ENCODE peak calls at places on chromosomes 11 and 22, in eight cellular contexts. T, P, U, S, W, L, H and D are unnamed samples. For H3K4me1, the result is how much of the 10 kb centered on the place peaks cover.

GRCh38 chr11:65169164-65169641 is 830 bp upstream of the SPDYC start:
- DNase-seq in H (no peak), T (peak), W (no peak), P (no peak), S (no peak), L (no peak), U (no peak), D (peak)

GRCh38 chr11:134640971-134641968 is 229.2 kb upstream of the B3GAT1 start:
- DNase-seq in W (no peak), L (no peak), U (no peak), P (no peak), T (no peak), H (no peak), S (no peak), D (peak)

GRCh38 chr11:128884703-128885338 is 6.3 kb upstream of the KCNJ5 start:
- DNase-seq in H (no peak), W (no peak), U (peak), S (peak), T (peak), P (peak), L (peak), D (peak)

GRCh38 chr11:34783816-34784317 is 132.3 kb downstream of the APIP start:
- DNase-seq in L (peak), P (no peak), H (no peak), T (no peak), U (peak), S (no peak), W (no peak), D (no peak)

GRCh38 chr11:128406365-128406706 is 181.0 kb downstream of the ETS1 start:
- DNase-seq in S (no peak), T (no peak), P (no peak), U (no peak), H (no peak), L (peak), W (no peak), D (peak)

GRCh38 chr11:64743591-64744543 is at the start of gene RASGRP2:
- DNase-seq in S (peak), T (no peak), P (no peak), U (peak), L (no peak), W (peak), H (peak), D (peak)

GRCh38 chr11:111046291-111046690 is 199.2 kb upstream of the POU2AF2 start:
- DNase-seq in H (no peak), S (no peak), U (no peak), T (peak), L (no peak), P (no peak), W (no peak), D (no peak)

GRCh38 chr22:49291781-49292180 is 535.9 kb downstream of the BRD1 start:
- DNase-seq in S (no peak), H (no peak), W (no peak), P (no peak), L (no peak), U (no peak), T (no peak), D (no peak)

GRCh38 chr22:46626356-46626755 is 6.2 kb downstream of the GRAMD4 start:
- DNase-seq in T (no peak), W (no peak), S (no peak), U (no peak), H (no peak), P (no peak), L (no peak), D (no peak)

GRCh38 chr22:38347944-38348750 is 30.9 kb upstream of the CSNK1E start:
- DNase-seq in S (no peak), H (peak), L (no peak), U (no peak), P (no peak), W (no peak), T (peak), D (peak)

GRCh38 chr11:82722236-82722635 is 11.4 kb downstream of the FAM181B start:
- DNase-seq in T (no peak), U (no peak), W (no peak), P (no peak), H (no peak), S (no peak), L (no peak), D (no peak)

GRCh38 chr11:7677801-7678201 is 4.5 kb upstream of the CYB5R2 start:
- DNase-seq in U (peak), L (no peak), T (peak), W (no peak), P (no peak), H (no peak), S (no peak), D (no peak)

GRCh38 chr11:104583857-104584256 is 314.4 kb downstream of the CASP12 start:
- DNase-seq in H (no peak), L (no peak), W (no peak), U (no peak), T (no peak), P (no peak), S (no peak), D (no peak)

DNA sequence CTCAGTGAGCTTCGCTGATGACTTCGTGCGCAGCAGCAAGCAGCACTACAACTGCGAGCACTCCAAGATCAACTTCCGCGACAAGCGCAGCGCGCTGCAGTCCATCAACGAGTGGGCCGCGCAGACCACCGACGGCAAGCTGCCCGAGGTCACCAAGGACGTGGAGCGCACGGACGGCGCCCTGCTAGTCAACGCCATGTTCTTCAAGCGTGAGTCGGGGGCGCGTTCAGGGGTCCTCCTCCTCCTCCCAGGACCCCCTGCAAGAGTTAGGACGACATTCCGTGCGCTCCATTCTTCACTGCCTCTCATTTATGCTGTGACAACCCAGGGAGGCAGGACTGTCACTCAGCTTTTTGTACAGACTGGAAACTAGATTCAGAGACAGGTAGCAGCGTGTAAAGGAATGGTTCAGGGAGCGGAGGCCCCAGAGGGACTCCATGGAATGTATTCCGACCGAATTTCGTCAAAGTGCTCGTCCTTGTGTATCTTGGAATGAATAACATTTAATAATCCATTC is 4.8 kb downstream of the SERPINH1 start:
- DNase-seq in U (no peak), S (no peak), T (no peak), P (no peak), H (no peak), L (no peak), W (no peak), D (no peak)
- H3K4me3 ChIP-seq in U (no peak), S (no peak), T (no peak), P (no peak), H (no peak), L (no peak), W (no peak), D (no peak)

GRCh38 chr11:1869427-1870325 is 16.8 kb downstream of the LSP1 start:
- DNase-seq in W (no peak), L (no peak), T (no peak), P (no peak), S (peak), U (no peak), H (peak), D (no peak)
- TF ChIP-seq CTCF in W (no peak), L (no peak), T (no peak), P (no peak), S (no peak), U (no peak), H (no peak), D (peak)

DNA sequence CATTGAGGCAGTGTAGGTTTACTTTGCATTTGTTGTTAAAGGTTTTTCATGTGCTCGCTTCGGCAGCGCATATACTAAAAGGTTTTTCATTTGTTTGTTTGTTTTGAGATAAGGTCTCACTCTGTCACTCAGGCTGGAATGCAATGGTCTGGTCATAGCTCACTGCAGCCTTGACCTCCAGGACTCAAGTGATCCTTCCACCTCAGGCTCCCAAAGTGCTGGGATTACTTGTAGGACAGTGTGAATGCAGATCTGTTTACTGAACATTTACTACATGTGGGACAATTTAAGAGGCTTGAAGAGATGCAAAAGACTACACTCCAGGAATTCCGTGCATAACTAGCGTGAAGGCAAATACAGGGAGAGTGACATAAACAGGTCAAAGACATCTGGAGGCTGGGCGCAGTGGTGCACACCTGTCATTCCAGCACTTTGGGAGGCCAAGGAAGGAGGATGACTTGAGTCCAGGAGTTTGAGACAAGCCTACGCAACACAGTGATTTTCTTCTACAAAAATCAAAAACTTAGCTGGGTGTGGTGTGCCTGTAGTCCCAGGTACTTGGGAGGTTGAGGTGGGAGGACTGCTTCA is 34.1 kb downstream of the YPEL1 start:
- DNase-seq in L (no peak), T (no peak), W (no peak), U (no peak), S (no peak), P (no peak), H (no peak), D (no peak)
- H3K4me1 ChIP-seq in L (under half), T (under half), W (under half), U (under half), S (under half), P (under half), H (under half), D (under half)

DNA sequence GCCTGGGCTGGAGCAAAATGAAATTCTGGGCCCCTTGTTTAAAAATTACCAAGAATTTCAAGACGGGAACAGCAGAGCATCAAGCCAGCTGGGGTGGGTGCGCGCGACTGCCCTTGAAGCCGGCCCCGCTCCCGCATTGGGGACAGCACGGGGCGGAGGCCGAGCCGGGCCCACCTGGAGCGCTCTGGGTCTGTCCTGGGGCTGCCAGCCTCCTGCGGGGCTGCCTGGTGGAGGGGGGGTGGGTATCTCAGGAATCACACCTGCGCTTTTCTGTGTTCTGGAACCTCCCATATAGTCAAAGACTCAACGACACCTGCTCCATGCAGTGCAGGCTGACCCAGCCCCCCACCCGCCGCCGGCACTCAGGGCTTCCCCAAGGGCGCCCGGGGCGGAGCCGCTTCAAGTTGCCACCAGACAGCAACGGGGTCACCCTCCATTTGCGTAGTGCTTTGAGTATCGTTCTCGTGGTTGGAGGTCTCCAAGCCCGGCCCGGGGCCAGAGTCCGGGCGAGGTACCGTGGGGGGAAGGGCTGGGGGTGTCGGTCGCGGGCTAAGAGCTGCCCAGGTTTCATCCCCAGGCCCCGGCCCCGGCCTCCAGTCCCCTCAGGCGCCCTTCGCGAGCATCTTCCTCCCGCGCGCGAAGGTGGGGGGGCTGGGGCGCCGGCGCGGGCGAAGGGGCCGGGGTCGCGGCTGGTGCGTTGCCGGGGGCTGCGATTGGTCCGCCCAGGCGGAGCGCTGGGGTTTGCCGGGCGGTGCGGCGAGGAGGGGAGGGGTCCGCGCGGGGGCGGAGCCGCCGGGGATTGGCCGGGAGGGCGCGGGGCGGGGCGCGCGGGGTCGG is 6.6 kb downstream of the TSPAN4 start:
- DNase-seq in S (no peak), L (peak), U (peak), T (no peak), H (no peak), W (no peak), P (no peak), D (peak)
- H3K4me3 ChIP-seq in S (peak), L (peak), U (peak), T (peak), H (no peak), W (peak), P (no peak), D (peak)